ENCODE peak calls at places on chromosome 7, in six cellular contexts. Y is fibroblast of pulmonary artery, O is OCI-LY7, K is coronary artery, J is cardiac muscle cell, H is GM13977. E is an unnamed sample.

GRCh38 chr7:43196379-43196778 is 83.9 kb downstream of the HECW1 start:
- DNase-seq in K (no peak), J (no peak), H (no peak), Y (no peak), O (no peak), E (no peak)

GRCh38 chr7:27997188-27997707 is 183.3 kb downstream of the JAZF1 start:
- DNase-seq in K (no peak), O (no peak), Y (no peak), H (no peak), J (no peak), E (no peak)

GRCh38 chr7:139479620-139480019 is 3.9 kb downstream of the KLRG2 start:
- DNase-seq in H (no peak), O (no peak), K (no peak), J (no peak), Y (no peak), E (no peak)

GRCh38 chr7:20786779-20787651 is at the start of gene SP8:
- DNase-seq in Y (no peak), K (no peak), H (peak), J (peak), O (no peak), E (peak)

GRCh38 chr7:2812831-2813230 is 31.3 kb downstream of the GNA12 start:
- DNase-seq in H (no peak), J (no peak), O (no peak), Y (no peak), K (peak), E (no peak)

GRCh38 chr7:95473276-95473985 is 12.3 kb upstream of the ASB4 start:
- DNase-seq in O (no peak), K (no peak), Y (no peak), J (no peak), H (no peak), E (no peak)

GRCh38 chr7:20513897-20514296 is 101.6 kb upstream of the ABCB5 start:
- DNase-seq in J (no peak), K (no peak), O (no peak), H (no peak), Y (no peak), E (no peak)

GRCh38 chr7:6558837-6559236 is 7.6 kb upstream of the GRID2IP start:
- DNase-seq in O (peak), H (no peak), Y (peak), J (peak), K (no peak), E (peak)

GRCh38 chr7:44772867-44773266 is 23.6 kb upstream of the PPIA start:
- DNase-seq in J (no peak), H (no peak), O (peak), Y (no peak), K (no peak), E (no peak)

DNA sequence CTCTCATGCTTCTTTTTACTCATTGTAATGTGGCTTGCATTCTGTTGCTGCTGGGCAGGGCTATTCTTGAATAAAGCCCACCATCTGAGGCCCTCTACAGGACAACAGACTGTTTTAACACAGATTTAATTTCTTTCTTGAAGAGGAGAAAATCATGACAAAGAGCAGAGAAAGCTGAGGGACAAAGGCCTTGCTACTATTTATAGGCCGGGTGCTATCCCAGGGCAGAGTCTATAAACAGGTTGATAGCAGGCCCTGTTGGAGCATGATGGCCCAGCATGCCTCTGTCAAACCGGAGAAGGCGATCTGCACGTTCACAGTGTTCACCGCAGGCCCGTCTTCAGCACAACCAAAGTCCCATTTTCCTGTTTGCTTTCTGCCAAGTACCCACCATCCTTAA is 3.0 kb downstream of the VIPR2 start:
- DNase-seq in Y (no peak), O (no peak), J (peak), K (peak), H (no peak), E (no peak)
- TF ChIP-seq CTCF in Y (no peak), O (no peak), J (no peak), K (no peak), H (no peak), E (no peak)

GRCh38 chr7:98872328-98872924 is 2.6 kb upstream of the TMEM130 start:
- DNase-seq in H (no peak), Y (no peak), K (peak), O (peak), J (no peak), E (no peak)
- TF ChIP-seq CTCF in H (peak), Y (peak), K (no peak), O (peak), J (peak), E (peak)

DNA sequence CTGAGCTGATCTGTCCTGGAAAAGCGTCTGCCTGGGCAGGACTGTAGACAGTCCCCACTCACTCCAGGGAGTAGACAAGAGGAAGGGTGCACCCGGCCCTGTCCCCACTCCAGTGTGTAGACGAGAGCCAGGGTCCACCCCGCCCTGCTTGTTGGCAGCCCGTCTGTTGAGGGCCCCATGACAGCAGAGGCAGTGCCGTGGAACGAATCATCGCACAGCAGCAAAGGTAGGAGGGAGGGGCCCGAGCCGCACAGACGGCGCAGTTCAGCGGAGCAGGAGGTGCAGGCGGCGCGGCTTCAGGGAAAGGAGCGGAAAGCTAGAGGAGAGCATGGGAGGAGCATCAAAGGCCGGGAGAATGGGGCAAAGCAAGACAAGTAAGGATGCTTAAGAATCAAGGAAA is 93.0 kb downstream of the DYNC2I1 start:
- DNase-seq in Y (no peak), J (no peak), O (no peak), K (no peak), H (no peak), E (no peak)
- TF ChIP-seq CTCF in Y (no peak), J (no peak), O (no peak), K (no peak), H (no peak), E (no peak)

GRCh38 chr7:100190059-100190711 is 12.5 kb downstream of the STAG3 start:
- DNase-seq in Y (peak), O (peak), K (no peak), H (peak), J (peak), E (no peak)
- TF ChIP-seq CTCF in Y (peak), O (peak), K (no peak), H (peak), J (peak), E (no peak)

DNA sequence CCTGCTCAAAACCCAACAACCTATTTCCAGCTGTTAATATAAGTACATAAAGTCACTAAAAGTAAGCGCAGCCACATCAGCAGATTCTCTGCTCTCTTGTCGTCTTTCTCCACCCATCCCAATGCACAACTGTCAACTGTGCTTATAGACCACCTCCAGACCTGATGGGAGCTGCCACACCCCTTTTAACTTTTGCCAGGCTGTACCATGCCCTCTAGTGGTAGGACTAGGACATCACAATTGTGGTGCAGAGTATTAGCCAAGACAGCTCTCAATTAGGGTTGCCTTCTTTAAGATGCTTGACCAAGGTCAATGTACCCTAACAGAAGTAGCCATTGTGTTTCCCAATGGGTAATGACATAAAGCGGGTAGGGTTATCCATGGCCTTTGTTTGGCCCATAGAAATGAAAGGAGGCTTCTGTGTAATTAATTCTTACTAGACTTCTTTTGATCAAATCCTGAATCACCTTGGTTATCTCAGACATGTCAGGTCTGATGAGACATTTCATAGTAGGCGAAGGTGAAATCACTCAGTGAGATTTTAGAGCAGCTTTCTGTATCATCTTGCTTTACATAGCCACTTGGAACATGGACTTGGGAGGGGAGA is 68.1 kb downstream of the SCRN1 start:
- DNase-seq in K (no peak), Y (peak), H (peak), O (peak), J (peak), E (peak)
- TF ChIP-seq CTCF in K (peak), Y (peak), H (peak), O (peak), J (peak), E (peak)